ENCODE peak calls at places on chromosomes 7 and 10, in seven cellular contexts. One of them, this sample, is unnamed.

GRCh38 chr10:23253780-23254179 is 61.7 kb downstream of the PTF1A start:
- DNase-seq in adrenal gland: no peak
- DNase-seq in upper lobe of left lung: no peak
- DNase-seq in heart left ventricle: no peak
- DNase-seq in A549: no peak
- DNase-seq in ovary: no peak
- DNase-seq in body of pancreas: no peak
- DNase-seq in this sample: no peak

GRCh38 chr10:124524991-124525653 is 63.5 kb downstream of the LHPP start:
- DNase-seq in body of pancreas: no peak
- DNase-seq in upper lobe of left lung: no peak
- DNase-seq in A549: no peak
- DNase-seq in ovary: no peak
- DNase-seq in heart left ventricle: peak
- DNase-seq in adrenal gland: peak
- DNase-seq in this sample: no peak

GRCh38 chr10:34959321-34959720 is 130.8 kb downstream of the CUL2 start:
- DNase-seq in adrenal gland: no peak
- DNase-seq in heart left ventricle: no peak
- DNase-seq in upper lobe of left lung: no peak
- DNase-seq in body of pancreas: no peak
- DNase-seq in A549: no peak
- DNase-seq in ovary: no peak
- DNase-seq in this sample: no peak

GRCh38 chr10:46171661-46172060 is 115.1 kb upstream of the ANTXRL start:
- DNase-seq in body of pancreas: no peak
- DNase-seq in heart left ventricle: no peak
- DNase-seq in upper lobe of left lung: no peak
- DNase-seq in adrenal gland: no peak
- DNase-seq in A549: no peak
- DNase-seq in ovary: no peak
- DNase-seq in this sample: no peak

GRCh38 chr10:60731134-60731883 is 47.0 kb upstream of the CDK1 start:
- DNase-seq in ovary: no peak
- DNase-seq in A549: no peak
- DNase-seq in adrenal gland: no peak
- DNase-seq in heart left ventricle: no peak
- DNase-seq in body of pancreas: no peak
- DNase-seq in upper lobe of left lung: no peak
- DNase-seq in this sample: no peak

GRCh38 chr7:74021546-74022320 is 6.2 kb upstream of the ELN start:
- DNase-seq in body of pancreas: no peak
- DNase-seq in adrenal gland: no peak
- DNase-seq in heart left ventricle: no peak
- DNase-seq in ovary: no peak
- DNase-seq in A549: no peak
- DNase-seq in upper lobe of left lung: peak
- DNase-seq in this sample: no peak

GRCh38 chr7:37081436-37081835 is 357.1 kb upstream of the AOAH start:
- DNase-seq in adrenal gland: no peak
- DNase-seq in heart left ventricle: peak
- DNase-seq in upper lobe of left lung: no peak
- DNase-seq in body of pancreas: peak
- DNase-seq in ovary: peak
- DNase-seq in A549: no peak
- DNase-seq in this sample: no peak

GRCh38 chr10:60032723-60033122 is 126.4 kb upstream of the CCDC6 start:
- DNase-seq in upper lobe of left lung: no peak
- DNase-seq in body of pancreas: peak
- DNase-seq in heart left ventricle: no peak
- DNase-seq in adrenal gland: peak
- DNase-seq in A549: peak
- DNase-seq in ovary: no peak
- DNase-seq in this sample: peak

GRCh38 chr7:79979437-79979836 is 155.2 kb upstream of the GNAI1 start:
- DNase-seq in A549: no peak
- DNase-seq in ovary: no peak
- DNase-seq in heart left ventricle: no peak
- DNase-seq in adrenal gland: no peak
- DNase-seq in body of pancreas: no peak
- DNase-seq in upper lobe of left lung: no peak
- DNase-seq in this sample: no peak

GRCh38 chr10:103232772-103233488 is 12.8 kb upstream of the RPEL1 start:
- DNase-seq in upper lobe of left lung: no peak
- DNase-seq in heart left ventricle: no peak
- DNase-seq in adrenal gland: no peak
- DNase-seq in ovary: no peak
- DNase-seq in A549: no peak
- DNase-seq in body of pancreas: no peak
- DNase-seq in this sample: no peak

GRCh38 chr7:151400626-151401315 is 9.1 kb downstream of the WDR86 start:
- DNase-seq in upper lobe of left lung: no peak
- DNase-seq in adrenal gland: no peak
- DNase-seq in ovary: no peak
- DNase-seq in A549: no peak
- DNase-seq in heart left ventricle: no peak
- DNase-seq in body of pancreas: no peak
- DNase-seq in this sample: no peak

GRCh38 chr10:3775671-3776551 is 9.1 kb downstream of the KLF6 start:
- DNase-seq in ovary: no peak
- DNase-seq in adrenal gland: peak
- DNase-seq in A549: no peak
- DNase-seq in body of pancreas: peak
- DNase-seq in heart left ventricle: no peak
- DNase-seq in upper lobe of left lung: no peak
- DNase-seq in this sample: no peak

GRCh38 chr7:148883233-148884048 is 650 bp downstream of the EZH2 start:
- DNase-seq in adrenal gland: peak
- DNase-seq in upper lobe of left lung: peak
- DNase-seq in heart left ventricle: peak
- DNase-seq in body of pancreas: peak
- DNase-seq in ovary: peak
- DNase-seq in A549: peak
- DNase-seq in this sample: no peak

GRCh38 chr7:44461387-44461786 is 29.1 kb downstream of the NUDCD3 start:
- DNase-seq in heart left ventricle: no peak
- DNase-seq in body of pancreas: no peak
- DNase-seq in adrenal gland: no peak
- DNase-seq in ovary: no peak
- DNase-seq in A549: no peak
- DNase-seq in upper lobe of left lung: no peak
- DNase-seq in this sample: peak

GRCh38 chr10:101892782-101893391 is 49.3 kb upstream of the KCNIP2 start:
- DNase-seq in body of pancreas: no peak
- DNase-seq in adrenal gland: no peak
- DNase-seq in ovary: no peak
- DNase-seq in upper lobe of left lung: no peak
- DNase-seq in heart left ventricle: no peak
- DNase-seq in A549: peak
- DNase-seq in this sample: peak

GRCh38 chr7:157690833-157691382 is 354.1 kb downstream of the DNAJB6 start:
- DNase-seq in A549: no peak
- DNase-seq in adrenal gland: peak
- DNase-seq in upper lobe of left lung: peak
- DNase-seq in body of pancreas: peak
- DNase-seq in ovary: peak
- DNase-seq in heart left ventricle: no peak
- DNase-seq in this sample: peak

GRCh38 chr10:108783897-108784296 is 1139.4 kb downstream of the XPNPEP1 start:
- DNase-seq in body of pancreas: no peak
- DNase-seq in ovary: no peak
- DNase-seq in A549: peak
- DNase-seq in adrenal gland: no peak
- DNase-seq in heart left ventricle: no peak
- DNase-seq in upper lobe of left lung: no peak
- DNase-seq in this sample: no peak

GRCh38 chr10:43311794-43312193 is 44.9 kb upstream of the RASGEF1A start:
- DNase-seq in ovary: no peak
- DNase-seq in heart left ventricle: no peak
- DNase-seq in body of pancreas: no peak
- DNase-seq in upper lobe of left lung: no peak
- DNase-seq in adrenal gland: no peak
- DNase-seq in A549: no peak
- DNase-seq in this sample: no peak

GRCh38 chr10:104336829-104337526 is 1.3 kb downstream of the ITPRIP start:
- DNase-seq in A549: no peak
- DNase-seq in ovary: no peak
- DNase-seq in adrenal gland: no peak
- DNase-seq in body of pancreas: no peak
- DNase-seq in heart left ventricle: no peak
- DNase-seq in upper lobe of left lung: no peak
- DNase-seq in this sample: no peak

GRCh38 chr7:73446716-73447115 is 13.1 kb downstream of the FZD9 start:
- DNase-seq in adrenal gland: peak
- DNase-seq in upper lobe of left lung: no peak
- DNase-seq in ovary: no peak
- DNase-seq in A549: no peak
- DNase-seq in body of pancreas: no peak
- DNase-seq in heart left ventricle: no peak
- DNase-seq in this sample: no peak

GRCh38 chr10:63553031-63553430 is 31.8 kb downstream of the REEP3 start:
- DNase-seq in adrenal gland: no peak
- DNase-seq in ovary: no peak
- DNase-seq in body of pancreas: no peak
- DNase-seq in A549: no peak
- DNase-seq in heart left ventricle: no peak
- DNase-seq in upper lobe of left lung: no peak
- DNase-seq in this sample: no peak

DNA sequence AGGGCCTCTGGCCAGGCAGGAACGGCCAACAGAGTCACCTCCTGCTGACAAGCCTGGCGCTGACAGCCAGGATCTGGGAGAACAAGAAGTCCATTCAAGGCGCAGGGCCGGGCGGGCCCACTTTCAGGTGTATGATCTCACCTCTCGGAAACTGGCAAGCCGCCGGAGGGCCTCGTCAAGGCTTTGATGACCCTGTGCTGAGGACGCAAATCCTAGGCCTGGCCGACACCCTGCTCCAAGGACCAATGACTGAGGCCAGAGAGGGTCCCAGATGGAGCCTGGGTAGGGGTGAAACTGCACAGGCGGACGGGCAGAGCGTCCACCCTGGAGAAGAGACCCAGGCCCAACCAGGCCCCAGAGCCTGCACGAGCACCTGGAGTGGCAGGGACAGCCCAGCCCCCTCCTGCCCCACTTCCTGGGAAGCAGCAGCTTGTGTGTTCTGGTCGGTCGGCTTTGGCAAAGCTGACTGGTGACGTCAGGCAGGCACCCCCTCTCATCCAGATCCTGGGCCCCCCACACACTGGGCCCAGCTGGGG is 30.6 kb downstream of the MYL10 start:
- DNase-seq in ovary: no peak
- DNase-seq in heart left ventricle: no peak
- DNase-seq in body of pancreas: peak
- DNase-seq in adrenal gland: no peak
- DNase-seq in A549: no peak
- DNase-seq in upper lobe of left lung: peak
- DNase-seq in this sample: no peak
- TF ChIP-seq POLR2A in ovary: no peak
- TF ChIP-seq POLR2A in heart left ventricle: no peak
- TF ChIP-seq POLR2A in body of pancreas: peak
- TF ChIP-seq POLR2A in adrenal gland: no peak
- TF ChIP-seq POLR2A in A549: no peak
- TF ChIP-seq POLR2A in upper lobe of left lung: no peak
- TF ChIP-seq POLR2A in this sample: no peak

GRCh38 chr7:76302299-76303056 is at the start of gene HSPB1:
- DNase-seq in heart left ventricle: peak
- DNase-seq in body of pancreas: peak
- DNase-seq in A549: peak
- DNase-seq in adrenal gland: peak
- DNase-seq in ovary: peak
- DNase-seq in upper lobe of left lung: peak
- DNase-seq in this sample: no peak
- TF ChIP-seq POLR2A in heart left ventricle: peak
- TF ChIP-seq POLR2A in body of pancreas: peak
- TF ChIP-seq POLR2A in A549: peak
- TF ChIP-seq POLR2A in adrenal gland: peak
- TF ChIP-seq POLR2A in ovary: peak
- TF ChIP-seq POLR2A in upper lobe of left lung: peak
- TF ChIP-seq POLR2A in this sample: peak

DNA sequence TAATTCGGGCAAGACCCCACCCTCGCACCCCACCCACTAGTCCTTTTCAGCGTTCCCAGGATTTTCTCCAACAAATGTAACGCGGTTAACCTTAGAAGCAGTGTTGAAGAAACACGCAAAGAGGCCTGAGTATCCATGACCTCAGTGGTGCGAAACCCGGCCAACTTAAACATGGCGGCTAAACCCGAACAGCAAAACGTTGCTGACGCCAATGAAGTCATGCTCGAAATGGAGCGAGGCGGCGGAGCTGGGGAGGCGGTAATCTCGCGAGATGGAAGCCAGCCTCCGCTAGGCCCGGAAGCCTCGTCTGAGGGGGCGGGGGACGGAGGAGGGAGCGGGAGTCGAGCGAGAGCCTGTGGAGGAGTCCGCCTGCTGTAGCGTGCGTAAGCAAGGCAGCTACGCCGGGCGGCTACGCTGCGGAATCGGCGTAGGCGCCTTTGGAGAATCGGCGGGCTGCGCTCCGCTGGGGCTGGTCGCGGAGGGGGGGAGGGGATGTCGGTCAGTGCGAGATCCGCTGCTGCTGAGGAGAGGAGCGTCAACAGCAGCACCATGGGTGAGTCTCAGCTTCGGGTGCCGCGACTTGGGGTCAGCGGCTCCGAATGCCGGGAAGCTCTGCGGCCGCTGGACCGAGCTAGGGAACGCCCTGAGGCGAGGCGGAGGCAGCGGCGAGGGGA is at the start of gene SEPTIN7:
- DNase-seq in upper lobe of left lung: peak
- DNase-seq in body of pancreas: peak
- DNase-seq in heart left ventricle: peak
- DNase-seq in ovary: peak
- DNase-seq in A549: peak
- DNase-seq in adrenal gland: peak
- DNase-seq in this sample: peak
- TF ChIP-seq POLR2A in upper lobe of left lung: peak
- TF ChIP-seq POLR2A in body of pancreas: peak
- TF ChIP-seq POLR2A in heart left ventricle: peak
- TF ChIP-seq POLR2A in ovary: peak
- TF ChIP-seq POLR2A in A549: peak
- TF ChIP-seq POLR2A in adrenal gland: peak
- TF ChIP-seq POLR2A in this sample: peak

DNA sequence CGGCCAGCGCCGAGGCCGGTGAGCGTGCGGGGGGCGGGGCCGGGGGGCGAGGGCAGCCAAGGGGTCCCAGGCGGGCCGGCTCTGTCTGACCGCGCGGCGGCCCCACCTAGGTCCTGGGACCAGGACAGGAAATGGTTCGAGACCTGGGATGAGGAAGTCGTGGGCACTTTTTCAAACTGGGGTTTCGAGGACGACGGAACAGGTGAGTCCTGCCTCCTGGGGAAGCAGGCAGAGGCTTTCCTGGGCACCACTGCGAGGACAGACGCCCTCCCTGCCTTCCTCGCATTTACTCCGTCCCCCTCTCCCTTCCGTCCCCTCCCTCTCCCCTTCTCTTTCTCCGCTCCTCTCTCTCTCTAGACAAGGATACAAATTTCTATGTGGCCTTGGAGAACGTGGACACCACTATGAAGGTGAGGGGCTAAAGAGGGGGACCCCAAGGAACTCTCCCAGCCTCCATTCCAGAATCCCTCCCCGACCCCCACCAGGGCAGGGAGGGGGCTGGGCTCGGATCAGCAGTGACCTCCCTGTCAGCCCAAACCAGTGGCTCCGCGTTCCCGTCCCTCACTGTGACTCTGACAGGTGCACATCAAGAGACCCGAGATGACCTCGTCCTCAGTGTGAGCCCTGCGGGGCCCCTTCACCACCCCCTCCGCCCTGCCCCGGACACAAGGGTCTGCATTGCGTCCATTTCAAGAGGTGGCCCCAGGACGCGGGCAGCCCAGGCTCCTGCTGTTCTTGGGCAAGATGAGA is 2.6 kb upstream of the MUC12 start:
- DNase-seq in A549: no peak
- DNase-seq in adrenal gland: no peak
- DNase-seq in ovary: no peak
- DNase-seq in heart left ventricle: peak
- DNase-seq in upper lobe of left lung: peak
- DNase-seq in body of pancreas: no peak
- DNase-seq in this sample: no peak
- TF ChIP-seq POLR2A in A549: no peak
- TF ChIP-seq POLR2A in adrenal gland: no peak
- TF ChIP-seq POLR2A in ovary: no peak
- TF ChIP-seq POLR2A in heart left ventricle: no peak
- TF ChIP-seq POLR2A in upper lobe of left lung: no peak
- TF ChIP-seq POLR2A in body of pancreas: no peak
- TF ChIP-seq POLR2A in this sample: no peak